ENCODE peak calls at places on chromosomes 3 and 15, in six cellular contexts. E is IMR-90, O is mesendoderm, A is H9, I is mesenchymal stem cell, F is H1. K is an unnamed sample.

GRCh38 chr15:67967871-67968423 is 86.2 kb upstream of the PIAS1 start:
- DNase-seq in E (peak), O (peak), A (peak), I (peak), F (peak), K (peak)

GRCh38 chr15:82942691-82943090 is 9.8 kb downstream of the HOMER2 start:
- DNase-seq in E (no peak), O (peak), A (no peak), I (no peak), F (no peak), K (no peak)

GRCh38 chr3:130514671-130515070 is 2.3 kb upstream of the COL6A6 start:
- DNase-seq in E (no peak), O (no peak), A (no peak), I (no peak), F (no peak), K (no peak)

GRCh38 chr3:99246010-99246654 is 344.6 kb upstream of the DCBLD2 start:
- DNase-seq in E (peak), O (no peak), A (no peak), I (peak), F (no peak), K (no peak)

GRCh38 chr3:20930034-20930433 is 744.0 kb upstream of the SGO1 start:
- DNase-seq in E (no peak), O (peak), A (peak), I (no peak), F (no peak), K (no peak)

GRCh38 chr3:136862611-136862951 is 573 bp downstream of the NCK1 start:
- DNase-seq in E (peak), O (peak), A (peak), I (peak), F (no peak), K (no peak)

GRCh38 chr15:91839867-91840266 is 13.6 kb upstream of the SLCO3A1 start:
- DNase-seq in E (no peak), O (peak), A (no peak), I (no peak), F (no peak), K (no peak)

GRCh38 chr3:123449092-123449985 is 449 bp upstream of the ADCY5 start:
- DNase-seq in E (peak), O (peak), A (peak), I (peak), F (peak), K (peak)

GRCh38 chr3:29255854-29256696 is 24.8 kb upstream of the RBMS3 start:
- DNase-seq in E (peak), O (no peak), A (no peak), I (peak), F (no peak), K (no peak)

GRCh38 chr3:74613566-74613965 is 893 bp downstream of the CNTN3 start:
- DNase-seq in E (peak), O (no peak), A (no peak), I (no peak), F (no peak), K (no peak)

GRCh38 chr15:100334015-100334414 is 7.8 kb downstream of the ADAMTS17 start:
- DNase-seq in E (no peak), O (peak), A (no peak), I (no peak), F (no peak), K (no peak)

GRCh38 chr15:100332231-100332630 is 9.5 kb downstream of the ADAMTS17 start:
- DNase-seq in E (no peak), O (no peak), A (no peak), I (no peak), F (no peak), K (no peak)

GRCh38 chr15:100334456-100334855 is 7.3 kb downstream of the ADAMTS17 start:
- DNase-seq in E (no peak), O (no peak), A (no peak), I (no peak), F (no peak), K (no peak)

GRCh38 chr15:100332721-100333120 is 9.1 kb downstream of the ADAMTS17 start:
- DNase-seq in E (no peak), O (no peak), A (no peak), I (no peak), F (no peak), K (no peak)

DNA sequence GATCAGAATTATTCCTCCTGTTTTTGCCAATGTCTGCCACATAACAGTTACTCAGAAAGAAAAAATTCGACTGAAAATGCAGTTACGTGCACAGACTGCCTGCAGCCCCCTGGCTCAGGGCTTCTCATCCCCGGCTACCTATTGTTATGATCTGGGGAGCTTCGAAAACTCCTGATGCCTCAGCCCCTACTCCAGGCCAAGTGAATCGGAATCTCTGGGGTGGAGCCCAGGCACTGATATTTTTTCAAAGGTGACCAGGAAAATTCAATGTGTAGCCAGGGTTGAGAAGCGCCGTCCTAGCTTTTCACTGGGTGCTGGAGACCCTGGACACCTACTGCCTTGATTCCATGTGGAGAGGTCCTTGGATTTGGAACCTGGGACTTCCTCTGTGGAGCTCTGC is 8.5 kb downstream of the ADAMTS17 start:
- DNase-seq in E (no peak), O (no peak), A (no peak), I (no peak), F (no peak), K (no peak)
- H2BK15ac ChIP-seq in E (no peak), O (no peak), A (no peak), I (no peak), F (no peak), K (no peak)

DNA sequence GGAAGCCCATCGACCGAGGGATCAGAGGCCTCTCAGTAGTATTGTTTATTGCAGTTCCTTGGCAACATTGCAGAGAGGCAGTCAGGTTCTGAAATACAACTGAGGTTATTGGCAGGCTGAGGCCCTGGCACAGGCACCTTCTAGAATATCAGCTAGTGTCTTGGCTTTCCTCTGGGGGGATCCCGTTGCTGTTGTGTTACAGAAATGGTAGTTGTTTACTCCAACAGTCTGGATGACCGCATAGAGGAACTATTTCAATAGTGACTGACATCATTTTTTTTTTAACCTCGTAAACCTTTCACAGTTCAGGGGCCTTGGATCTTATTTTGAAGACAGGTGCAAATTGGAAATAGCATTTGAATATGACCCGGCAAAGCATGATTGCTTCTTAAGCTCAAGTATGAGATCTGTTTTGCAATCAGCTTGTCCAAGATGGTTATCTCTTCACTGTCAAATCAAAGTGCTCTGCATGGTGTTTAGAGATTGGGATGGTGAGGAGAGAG is 63.9 kb downstream of the PGPEP1L start:
- DNase-seq in E (peak), O (peak), A (no peak), I (peak), F (no peak), K (no peak)
- H4K8ac ChIP-seq in E (peak), O (no peak), A (no peak), I (no peak), F (no peak), K (no peak)

GRCh38 chr3:156472150-156472549 is 82.8 kb downstream of the SSR3 start:
- DNase-seq in E (no peak), O (no peak), A (no peak), I (no peak), F (no peak), K (no peak)

GRCh38 chr3:156471431-156471830 is 83.5 kb downstream of the SSR3 start:
- DNase-seq in E (no peak), O (no peak), A (no peak), I (no peak), F (no peak), K (no peak)

GRCh38 chr3:156469456-156469855 is 85.5 kb downstream of the SSR3 start:
- DNase-seq in E (no peak), O (no peak), A (no peak), I (no peak), F (no peak), K (no peak)

GRCh38 chr3:156474560-156475389 is 80.1 kb downstream of the SSR3 start:
- DNase-seq in E (no peak), O (peak), A (peak), I (peak), F (no peak), K (peak)

DNA sequence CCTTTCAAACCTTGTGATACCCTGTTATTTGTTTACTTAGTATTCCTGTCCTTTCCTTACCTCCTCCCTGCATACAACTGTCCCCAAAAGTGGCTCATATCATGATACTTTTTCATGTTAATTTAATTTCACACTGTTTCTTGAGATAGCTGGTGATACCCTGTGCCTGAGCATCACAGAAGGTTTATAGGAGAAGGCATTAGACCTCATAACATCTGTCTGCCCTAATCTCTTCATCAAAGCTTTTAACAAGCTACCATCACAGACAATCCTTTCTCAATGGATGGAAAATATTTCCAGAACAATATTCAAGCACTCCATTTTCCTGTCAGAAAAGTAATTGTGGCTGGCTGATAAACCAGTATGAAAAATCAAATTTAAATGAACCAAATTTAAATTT is 81.6 kb downstream of the SSR3 start:
- DNase-seq in E (no peak), O (no peak), A (no peak), I (no peak), F (no peak), K (no peak)
- H2BK5ac ChIP-seq in E (no peak), O (no peak), A (no peak), I (no peak), F (no peak), K (no peak)

GRCh38 chr3:170903123-170903522 is 5.3 kb downstream of the EIF5A2 start:
- DNase-seq in E (no peak), O (no peak), A (no peak), I (no peak), F (no peak), K (no peak)
- H2BK15ac ChIP-seq in E (no peak), O (no peak), A (no peak), I (no peak), F (no peak), K (no peak)

DNA sequence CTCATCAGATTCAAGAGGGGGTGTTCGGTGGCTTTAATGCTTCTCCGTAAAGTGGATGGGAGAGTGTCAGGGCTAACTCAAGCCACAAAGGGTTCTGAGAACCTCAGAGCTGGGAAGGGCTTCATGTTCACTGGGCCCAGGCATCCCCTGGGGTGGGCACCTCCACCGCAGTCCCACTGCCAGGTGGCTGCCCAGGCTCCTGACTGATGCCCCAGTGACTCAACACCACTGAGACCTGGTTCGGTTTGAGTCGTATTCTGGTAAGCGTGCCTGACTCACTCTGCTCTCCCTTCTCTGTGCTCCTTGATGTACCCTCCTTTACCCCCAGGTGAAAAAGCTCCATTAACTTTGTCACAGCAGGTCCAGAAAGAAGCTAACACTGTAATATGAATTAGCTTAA is 304.6 kb downstream of the RPLP1 start:
- DNase-seq in E (peak), O (no peak), A (no peak), I (no peak), F (no peak), K (no peak)
- H4K8ac ChIP-seq in E (no peak), O (no peak), A (no peak), I (no peak), F (no peak), K (no peak)

GRCh38 chr15:42736178-42736792 is 643 bp downstream of the CDAN1 start:
- DNase-seq in E (no peak), O (peak), A (no peak), I (peak), F (no peak), K (no peak)
- H2BK5ac ChIP-seq in E (peak), O (no peak), A (no peak), I (no peak), F (no peak), K (peak)

GRCh38 chr3:14405120-14405885 is 2.9 kb downstream of the SLC6A6 start:
- DNase-seq in E (no peak), O (no peak), A (no peak), I (peak), F (no peak), K (no peak)

GRCh38 chr3:14404396-14405119 is 2.2 kb downstream of the SLC6A6 start:
- DNase-seq in E (no peak), O (no peak), A (no peak), I (no peak), F (no peak), K (no peak)

GRCh38 chr3:14402304-14402811 is at the start of gene SLC6A6:
- DNase-seq in E (peak), O (peak), A (peak), I (peak), F (peak), K (peak)

GRCh38 chr3:14401692-14402303 is 608 bp upstream of the SLC6A6 start:
- DNase-seq in E (no peak), O (no peak), A (no peak), I (no peak), F (no peak), K (no peak)

DNA sequence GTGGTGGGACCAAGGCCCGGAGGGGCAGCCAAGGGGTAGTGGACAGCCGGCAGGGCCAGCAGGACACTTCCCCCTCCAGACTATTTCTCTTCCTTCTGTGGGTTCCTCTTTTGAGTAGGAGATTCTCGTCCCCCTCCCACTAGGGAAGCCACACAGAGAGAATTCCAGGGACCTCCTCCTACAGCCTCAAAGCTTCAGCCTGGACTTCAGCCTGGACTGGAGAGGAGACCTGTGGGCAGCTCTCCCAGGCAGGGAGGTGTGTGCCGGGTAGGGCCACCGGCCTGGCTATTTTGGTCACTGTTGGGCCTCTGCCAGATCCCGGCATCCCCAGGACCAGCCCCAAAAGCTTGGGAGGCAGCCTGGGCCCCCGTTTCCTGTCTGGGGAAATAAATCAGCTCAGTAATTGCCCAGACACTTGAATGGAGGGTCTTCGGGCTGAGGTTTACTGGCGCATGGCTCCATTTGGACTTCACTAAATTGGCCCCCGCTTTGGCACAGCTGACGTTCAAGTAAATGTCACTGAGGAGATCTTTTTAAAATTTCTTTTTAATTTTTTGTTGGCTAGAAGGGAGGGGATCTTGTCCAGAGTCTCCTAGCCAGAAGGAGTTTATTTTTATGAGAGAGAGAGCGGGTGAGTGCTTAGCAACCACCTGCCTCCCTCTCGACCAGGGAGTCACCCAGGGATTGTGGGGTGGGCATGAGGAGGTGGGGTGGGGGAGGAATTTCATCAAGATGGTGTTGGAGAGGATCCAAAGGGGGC is 1.4 kb downstream of the SLC6A6 start:
- DNase-seq in E (no peak), O (no peak), A (no peak), I (peak), F (no peak), K (no peak)
- H2BK15ac ChIP-seq in E (no peak), O (no peak), A (no peak), I (peak), F (peak), K (no peak)

GRCh38 chr3:155847993-155848392 is 6.2 kb downstream of the SLC33A1 start:
- DNase-seq in E (no peak), O (no peak), A (no peak), I (no peak), F (no peak), K (no peak)

GRCh38 chr3:155854147-155854940 is at the start of gene SLC33A1:
- DNase-seq in E (peak), O (peak), A (peak), I (peak), F (peak), K (peak)

GRCh38 chr3:155853214-155854146 is 747 bp downstream of the SLC33A1 start:
- DNase-seq in E (peak), O (peak), A (no peak), I (no peak), F (no peak), K (peak)
- H4K8ac ChIP-seq in E (peak), O (peak), A (no peak), I (peak), F (no peak), K (no peak)

GRCh38 chr3:30666564-30667249 is 60.3 kb downstream of the TGFBR2 start:
- DNase-seq in E (no peak), O (peak), A (no peak), I (peak), F (no peak), K (no peak)
- H2BK5ac ChIP-seq in E (no peak), O (no peak), A (no peak), I (no peak), F (peak), K (no peak)

GRCh38 chr15:74828835-74829234 is 2.4 kb downstream of the CPLX3 start:
- DNase-seq in E (no peak), O (no peak), A (no peak), I (no peak), F (no peak), K (no peak)
- H2BK15ac ChIP-seq in E (no peak), O (no peak), A (no peak), I (no peak), F (no peak), K (no peak)

K was measured in neuronal stem cell.